ENCODE peak calls at places on chromosomes 1 and 21, in five cellular contexts. One of them, this sample, is unnamed.

GRCh38 chr1:14332158-14332557 is 266.3 kb upstream of the KAZN start:
- DNase-seq in psoas muscle: no peak
- DNase-seq in BE2C: no peak
- DNase-seq in tibial artery: no peak
- DNase-seq in astrocyte: peak; percentile 47
- DNase-seq in this sample: no peak

GRCh38 chr1:152582647-152583046 is 2.3 kb upstream of the LCE3D start:
- DNase-seq in astrocyte: no peak
- DNase-seq in BE2C: no peak
- DNase-seq in tibial artery: no peak
- DNase-seq in psoas muscle: no peak
- DNase-seq in this sample: no peak

GRCh38 chr1:34113887-34114286 is 51.1 kb downstream of the CSMD2 start:
- DNase-seq in BE2C: no peak
- DNase-seq in tibial artery: no peak
- DNase-seq in psoas muscle: no peak
- DNase-seq in astrocyte: no peak
- DNase-seq in this sample: peak; percentile 39

GRCh38 chr21:17780539-17780938 is 38.6 kb downstream of the C21orf91 start:
- DNase-seq in psoas muscle: no peak
- DNase-seq in tibial artery: no peak
- DNase-seq in astrocyte: peak; percentile 4
- DNase-seq in BE2C: no peak
- DNase-seq in this sample: no peak

GRCh38 chr1:33327587-33328325 is 6.9 kb upstream of the A3GALT2 start:
- DNase-seq in psoas muscle: peak; percentile 84
- DNase-seq in BE2C: no peak
- DNase-seq in tibial artery: peak; percentile 58
- DNase-seq in astrocyte: peak; percentile 100
- DNase-seq in this sample: peak; percentile 99

GRCh38 chr1:85406887-85407593 is 57.9 kb downstream of the DDAH1 start:
- DNase-seq in tibial artery: peak; percentile 48
- DNase-seq in psoas muscle: no peak
- DNase-seq in astrocyte: peak; percentile 96
- DNase-seq in BE2C: no peak
- DNase-seq in this sample: peak; percentile 93

GRCh38 chr1:152050886-152051764 is 14.3 kb upstream of the S100A11 start:
- DNase-seq in BE2C: no peak
- DNase-seq in astrocyte: peak; percentile 7
- DNase-seq in tibial artery: no peak
- DNase-seq in psoas muscle: no peak
- DNase-seq in this sample: peak; percentile 37

GRCh38 chr1:158333405-158334145 is 2.2 kb upstream of the CD1B start:
- DNase-seq in BE2C: no peak
- DNase-seq in psoas muscle: no peak
- DNase-seq in tibial artery: no peak
- DNase-seq in astrocyte: no peak
- DNase-seq in this sample: no peak

GRCh38 chr1:109794319-109795132 is 30.8 kb upstream of the EPS8L3 start:
- DNase-seq in tibial artery: peak; percentile 20
- DNase-seq in psoas muscle: no peak
- DNase-seq in astrocyte: no peak
- DNase-seq in BE2C: no peak
- DNase-seq in this sample: no peak

GRCh38 chr1:210598135-210598652 is 269.5 kb downstream of the HHAT start:
- DNase-seq in astrocyte: peak; percentile 98
- DNase-seq in psoas muscle: peak; percentile 69
- DNase-seq in tibial artery: peak; percentile 67
- DNase-seq in BE2C: no peak
- DNase-seq in this sample: peak; percentile 99

GRCh38 chr1:40395211-40396175 is 22.0 kb downstream of the SMAP2 start:
- DNase-seq in psoas muscle: no peak
- DNase-seq in astrocyte: no peak
- DNase-seq in BE2C: no peak
- DNase-seq in tibial artery: no peak
- DNase-seq in this sample: no peak

GRCh38 chr1:30920827-30921226 is 12.3 kb upstream of the SDC3 start:
- DNase-seq in tibial artery: no peak
- DNase-seq in astrocyte: peak; percentile 34
- DNase-seq in BE2C: no peak
- DNase-seq in psoas muscle: no peak
- DNase-seq in this sample: peak; percentile 29

GRCh38 chr1:176122282-176122681 is 84.8 kb downstream of the COP1 start:
- DNase-seq in psoas muscle: no peak
- DNase-seq in BE2C: no peak
- DNase-seq in astrocyte: no peak
- DNase-seq in tibial artery: no peak
- DNase-seq in this sample: no peak

GRCh38 chr1:36781098-36781497 is 253.2 kb downstream of the GRIK3 start:
- DNase-seq in tibial artery: no peak
- DNase-seq in BE2C: no peak
- DNase-seq in astrocyte: no peak
- DNase-seq in psoas muscle: no peak
- DNase-seq in this sample: no peak

GRCh38 chr1:46488343-46489168 is 1.1 kb upstream of the DMBX1 start:
- DNase-seq in astrocyte: peak; percentile 8
- DNase-seq in psoas muscle: no peak
- DNase-seq in tibial artery: no peak
- DNase-seq in BE2C: no peak
- DNase-seq in this sample: peak; percentile 33

GRCh38 chr1:200857804-200858203 is 15.0 kb upstream of the GPR25 start:
- DNase-seq in BE2C: no peak
- DNase-seq in psoas muscle: no peak
- DNase-seq in tibial artery: no peak
- DNase-seq in astrocyte: no peak
- DNase-seq in this sample: no peak

GRCh38 chr1:72283204-72284083 is 1.1 kb upstream of the NEGR1 start:
- DNase-seq in BE2C: peak; percentile 38
- DNase-seq in psoas muscle: peak; percentile 70
- DNase-seq in astrocyte: peak; percentile 69
- DNase-seq in tibial artery: peak; percentile 82
- DNase-seq in this sample: peak; percentile 88

GRCh38 chr21:25425156-25425555 is 182.1 kb downstream of the MRPL39 start:
- DNase-seq in psoas muscle: no peak
- DNase-seq in BE2C: no peak
- DNase-seq in tibial artery: no peak
- DNase-seq in astrocyte: no peak
- DNase-seq in this sample: no peak

GRCh38 chr21:42056996-42057689 is 14.0 kb upstream of the UMODL1 start:
- DNase-seq in astrocyte: peak; percentile 98
- DNase-seq in tibial artery: peak; percentile 54
- DNase-seq in BE2C: no peak
- DNase-seq in psoas muscle: peak; percentile 50
- DNase-seq in this sample: peak; percentile 98

GRCh38 chr1:221315330-221315729 is 426.6 kb downstream of the DUSP10 start:
- DNase-seq in tibial artery: peak; percentile 24
- DNase-seq in astrocyte: peak; percentile 81
- DNase-seq in psoas muscle: no peak
- DNase-seq in BE2C: no peak
- DNase-seq in this sample: peak; percentile 83

GRCh38 chr1:215005078-215005477 is 77.5 kb upstream of the KCNK2 start:
- DNase-seq in tibial artery: no peak
- DNase-seq in astrocyte: no peak
- DNase-seq in psoas muscle: no peak
- DNase-seq in BE2C: peak; percentile 37
- DNase-seq in this sample: peak; percentile 75

GRCh38 chr1:8084913-8085312 is 58.8 kb upstream of the ERRFI1 start:
- DNase-seq in BE2C: no peak
- DNase-seq in tibial artery: no peak
- DNase-seq in astrocyte: no peak
- DNase-seq in psoas muscle: no peak
- DNase-seq in this sample: no peak

GRCh38 chr1:184743062-184743756 is 11.4 kb downstream of the EDEM3 start:
- DNase-seq in tibial artery: no peak
- DNase-seq in BE2C: no peak
- DNase-seq in psoas muscle: no peak
- DNase-seq in astrocyte: peak; percentile 33
- DNase-seq in this sample: no peak

GRCh38 chr1:25642710-25643109 is 26.1 kb downstream of the MAN1C1 start:
- DNase-seq in psoas muscle: no peak
- DNase-seq in tibial artery: no peak
- DNase-seq in BE2C: no peak
- DNase-seq in astrocyte: peak; percentile 39
- DNase-seq in this sample: peak; percentile 55

GRCh38 chr1:201394596-201394995 is 4.5 kb downstream of the LAD1 start:
- DNase-seq in tibial artery: no peak
- DNase-seq in astrocyte: no peak
- DNase-seq in psoas muscle: no peak
- DNase-seq in BE2C: no peak
- DNase-seq in this sample: no peak

GRCh38 chr1:59249738-59250137 is 47.2 kb upstream of the FGGY start:
- DNase-seq in tibial artery: peak; percentile 24
- DNase-seq in BE2C: no peak
- DNase-seq in astrocyte: no peak
- DNase-seq in psoas muscle: no peak
- DNase-seq in this sample: no peak

GRCh38 chr1:229271448-229272120 is 673 bp downstream of the RAB4A start:
- DNase-seq in psoas muscle: no peak
- DNase-seq in astrocyte: no peak
- DNase-seq in tibial artery: no peak
- DNase-seq in BE2C: no peak
- DNase-seq in this sample: peak; percentile 28

GRCh38 chr1:230798187-230798484 is 50.9 kb downstream of the CAPN9 start:
- DNase-seq in BE2C: no peak
- DNase-seq in psoas muscle: no peak
- DNase-seq in tibial artery: no peak
- DNase-seq in astrocyte: no peak
- DNase-seq in this sample: no peak
- TF ChIP-seq CTCF in BE2C: no peak
- TF ChIP-seq CTCF in psoas muscle: no peak
- TF ChIP-seq CTCF in tibial artery: no peak
- TF ChIP-seq CTCF in astrocyte: no peak
- TF ChIP-seq CTCF in this sample: no peak

GRCh38 chr1:41902125-41902524 is 16.6 kb downstream of the HIVEP3 start:
- DNase-seq in astrocyte: peak; percentile 91
- DNase-seq in BE2C: no peak
- DNase-seq in psoas muscle: peak; percentile 29
- DNase-seq in tibial artery: no peak
- DNase-seq in this sample: peak; percentile 79
- H3K4me3 ChIP-seq in astrocyte: peak overlapping the region; percentile 8
- H3K4me3 ChIP-seq in BE2C: no peak overlapping the region
- H3K4me3 ChIP-seq in psoas muscle: no peak overlapping the region
- H3K4me3 ChIP-seq in tibial artery: no peak overlapping the region
- H3K4me3 ChIP-seq in this sample: no peak overlapping the region

GRCh38 chr1:178500091-178500770 is 3.5 kb upstream of the CLEC20A start:
- DNase-seq in psoas muscle: no peak
- DNase-seq in tibial artery: peak; percentile 14
- DNase-seq in BE2C: no peak
- DNase-seq in astrocyte: no peak
- DNase-seq in this sample: no peak
- TF ChIP-seq CTCF in psoas muscle: peak; percentile 5
- TF ChIP-seq CTCF in tibial artery: no peak
- TF ChIP-seq CTCF in BE2C: no peak
- TF ChIP-seq CTCF in astrocyte: peak; percentile 18
- TF ChIP-seq CTCF in this sample: peak; percentile 17

GRCh38 chr21:21175798-21176334 is 177.7 kb downstream of the NCAM2 start:
- DNase-seq in astrocyte: no peak
- DNase-seq in psoas muscle: no peak
- DNase-seq in BE2C: no peak
- DNase-seq in tibial artery: no peak
- DNase-seq in this sample: no peak
- H3K4me3 ChIP-seq in astrocyte: peak overlapping the region; percentile 18
- H3K4me3 ChIP-seq in psoas muscle: no peak overlapping the region
- H3K4me3 ChIP-seq in BE2C: no peak overlapping the region
- H3K4me3 ChIP-seq in tibial artery: no peak overlapping the region
- H3K4me3 ChIP-seq in this sample: peak overlapping the region; percentile 15

GRCh38 chr1:55445416-55445815 is 230.3 kb upstream of the USP24 start:
- DNase-seq in tibial artery: no peak
- DNase-seq in BE2C: no peak
- DNase-seq in astrocyte: no peak
- DNase-seq in psoas muscle: no peak
- DNase-seq in this sample: no peak

GRCh38 chr1:55444660-55445059 is 229.5 kb upstream of the USP24 start:
- DNase-seq in psoas muscle: no peak
- DNase-seq in tibial artery: no peak
- DNase-seq in BE2C: no peak
- DNase-seq in astrocyte: no peak
- DNase-seq in this sample: no peak

GRCh38 chr1:55441474-55441873 is 226.3 kb upstream of the USP24 start:
- DNase-seq in psoas muscle: no peak
- DNase-seq in tibial artery: no peak
- DNase-seq in astrocyte: no peak
- DNase-seq in BE2C: no peak
- DNase-seq in this sample: no peak

GRCh38 chr1:55446351-55446750 is 231.2 kb upstream of the USP24 start:
- DNase-seq in psoas muscle: no peak
- DNase-seq in astrocyte: peak; percentile 76
- DNase-seq in tibial artery: no peak
- DNase-seq in BE2C: no peak
- DNase-seq in this sample: peak; percentile 65

GRCh38 chr1:55443175-55443933 is 228.2 kb upstream of the USP24 start:
- DNase-seq in astrocyte: peak; percentile 97
- DNase-seq in BE2C: no peak
- DNase-seq in tibial artery: peak; percentile 97
- DNase-seq in psoas muscle: peak; percentile 87
- DNase-seq in this sample: peak; percentile 100
- TF ChIP-seq CTCF in astrocyte: no peak
- TF ChIP-seq CTCF in BE2C: no peak
- TF ChIP-seq CTCF in tibial artery: peak; percentile 20
- TF ChIP-seq CTCF in psoas muscle: no peak
- TF ChIP-seq CTCF in this sample: peak; percentile 21

GRCh38 chr21:36428789-36429671 is 43.8 kb downstream of the CHAF1B start:
- DNase-seq in astrocyte: peak; percentile 53
- DNase-seq in tibial artery: no peak
- DNase-seq in psoas muscle: no peak
- DNase-seq in BE2C: no peak
- DNase-seq in this sample: no peak
- H3K4me3 ChIP-seq in astrocyte: peak overlapping the region; percentile 54
- H3K4me3 ChIP-seq in tibial artery: no peak overlapping the region
- H3K4me3 ChIP-seq in psoas muscle: peak overlapping the region; percentile 63
- H3K4me3 ChIP-seq in BE2C: no peak overlapping the region
- H3K4me3 ChIP-seq in this sample: no peak overlapping the region

GRCh38 chr1:53473463-53473862 is 14.3 kb downstream of the DMRTB1 start:
- DNase-seq in astrocyte: no peak
- DNase-seq in tibial artery: no peak
- DNase-seq in BE2C: no peak
- DNase-seq in psoas muscle: no peak
- DNase-seq in this sample: no peak
- TF ChIP-seq CTCF in astrocyte: peak; percentile 39
- TF ChIP-seq CTCF in tibial artery: no peak
- TF ChIP-seq CTCF in BE2C: peak; percentile 41
- TF ChIP-seq CTCF in psoas muscle: no peak
- TF ChIP-seq CTCF in this sample: peak; percentile 52

GRCh38 chr21:46065993-46066842 is 31.7 kb upstream of the COL6A2 start:
- DNase-seq in tibial artery: peak; percentile 27
- DNase-seq in BE2C: no peak
- DNase-seq in astrocyte: no peak
- DNase-seq in psoas muscle: no peak
- DNase-seq in this sample: no peak
- H3K4me3 ChIP-seq in tibial artery: no peak overlapping the region
- H3K4me3 ChIP-seq in BE2C: no peak overlapping the region
- H3K4me3 ChIP-seq in astrocyte: no peak overlapping the region
- H3K4me3 ChIP-seq in psoas muscle: no peak overlapping the region
- H3K4me3 ChIP-seq in this sample: peak overlapping the region; percentile 36

DNA sequence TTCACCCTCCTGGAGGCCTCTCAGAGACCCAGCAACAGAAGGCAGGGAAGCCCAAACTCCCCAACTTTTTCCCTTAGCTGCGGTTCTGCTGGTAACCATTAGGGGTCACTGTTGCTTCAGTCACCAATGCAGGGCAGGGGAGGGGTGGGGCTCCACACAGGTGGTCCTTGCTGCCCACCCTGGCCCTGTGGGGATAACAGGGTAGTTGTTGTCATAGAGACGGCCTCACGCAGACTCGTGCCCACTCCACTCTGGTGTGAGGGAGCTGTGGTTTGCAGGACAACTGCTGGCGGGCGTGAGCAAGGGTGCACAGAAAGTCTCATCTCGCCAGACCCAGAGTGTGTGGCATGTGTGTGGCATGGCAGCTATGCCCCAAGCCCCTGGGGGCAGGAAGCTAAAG is 19.9 kb downstream of the INSRR start:
- DNase-seq in astrocyte: no peak
- DNase-seq in BE2C: peak; percentile 55
- DNase-seq in tibial artery: no peak
- DNase-seq in psoas muscle: no peak
- DNase-seq in this sample: no peak
- TF ChIP-seq CTCF in astrocyte: peak; percentile 81
- TF ChIP-seq CTCF in BE2C: peak; percentile 98
- TF ChIP-seq CTCF in tibial artery: peak; percentile 65
- TF ChIP-seq CTCF in psoas muscle: peak; percentile 80
- TF ChIP-seq CTCF in this sample: peak; percentile 86